ENCODE peak calls at places on chromosomes 2 and 18, in four cellular contexts. J is H9, E is IMR-90, P is H1. R is an unnamed sample.

GRCh38 chr2:235852528-235852920 is 315.7 kb downstream of the GBX2 start:
- DNase-seq in P (no peak), E (no peak), J (no peak), R (no peak)

GRCh38 chr2:112881217-112882000 is 29.6 kb upstream of the IL37 start:
- DNase-seq in J (no peak), E (peak; percentile 94), P (no peak), R (peak; percentile 89)

GRCh38 chr2:8215159-8215863 is 466.5 kb upstream of the ID2 start:
- DNase-seq in E (no peak), P (no peak), J (no peak), R (no peak)

GRCh38 chr2:213187833-213188532 is 36.6 kb upstream of the IKZF2 start:
- DNase-seq in P (peak; percentile 69), J (peak; percentile 87), E (peak; percentile 60), R (peak; percentile 54)

GRCh38 chr2:166127217-166128155 is at the start of gene SCN1A:
- DNase-seq in P (no peak), E (peak; percentile 56), J (no peak), R (peak; percentile 49)

GRCh38 chr2:146984014-146984413 is 860.8 kb upstream of the ACVR2A start:
- DNase-seq in E (no peak), P (no peak), J (no peak), R (no peak)

GRCh38 chr2:130755234-130756040 is at the start of gene AMER3:
- DNase-seq in P (peak; percentile 29), J (peak; percentile 81), E (no peak), R (no peak)

GRCh38 chr2:1856922-1857321 is 112.6 kb upstream of the PXDN start:
- DNase-seq in P (no peak), E (peak; percentile 28), J (no peak), R (no peak)

GRCh38 chr2:13193900-13194299 is 477.2 kb downstream of the TRIB2 start:
- DNase-seq in J (no peak), P (no peak), E (peak; percentile 16), R (peak; percentile 19)

GRCh38 chr2:155494744-155495143 is 796.2 kb downstream of the KCNJ3 start:
- DNase-seq in P (no peak), E (no peak), J (no peak), R (no peak)

GRCh38 chr2:222239945-222240675 is 58.7 kb downstream of the PAX3 start:
- DNase-seq in P (no peak), E (no peak), J (peak; percentile 43), R (no peak)

GRCh38 chr18:44701227-44701626 is 20.5 kb downstream of the SETBP1 start:
- DNase-seq in J (no peak), P (no peak), E (no peak), R (no peak)

GRCh38 chr2:73036779-73037165 is 34.7 kb downstream of the SFXN5 start:
- DNase-seq in E (no peak), P (no peak), J (no peak), R (no peak)

GRCh38 chr2:15307526-15307925 is 253.6 kb downstream of the NBAS start:
- DNase-seq in J (no peak), P (no peak), E (no peak), R (no peak)

GRCh38 chr2:62374301-62374960 is 131.6 kb downstream of the TMEM17 start:
- DNase-seq in P (no peak), J (no peak), E (no peak), R (no peak)
- H2BK5ac ChIP-seq in P (peak overlapping the region; percentile 19), J (no peak overlapping the region), E (no peak overlapping the region), R (no peak overlapping the region)

DNA sequence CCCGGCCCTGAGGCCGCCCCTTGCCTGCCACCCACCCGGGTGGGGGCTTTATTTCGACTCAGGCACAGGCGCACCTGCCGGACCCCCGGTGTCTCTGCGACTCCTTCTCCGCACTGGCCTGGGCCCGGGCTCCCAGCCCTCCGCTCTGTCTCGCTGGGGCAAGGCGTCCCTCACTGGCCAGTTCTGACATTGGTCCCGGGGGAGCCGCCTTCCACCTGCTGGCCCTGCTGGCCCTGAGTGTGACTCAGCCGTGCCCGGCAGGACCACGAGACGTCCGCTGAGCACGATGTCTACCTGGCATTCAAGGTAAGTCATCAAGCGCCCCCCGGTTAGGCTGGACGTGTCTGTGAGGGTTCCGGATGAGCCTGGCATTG is 131.5 kb upstream of the CTDP1 start:
- DNase-seq in P (no peak), E (no peak), J (peak; percentile 22), R (no peak)
- H2AK5ac ChIP-seq in P (no peak overlapping the region), E (no peak overlapping the region), J (no peak overlapping the region), R (no peak overlapping the region)

DNA sequence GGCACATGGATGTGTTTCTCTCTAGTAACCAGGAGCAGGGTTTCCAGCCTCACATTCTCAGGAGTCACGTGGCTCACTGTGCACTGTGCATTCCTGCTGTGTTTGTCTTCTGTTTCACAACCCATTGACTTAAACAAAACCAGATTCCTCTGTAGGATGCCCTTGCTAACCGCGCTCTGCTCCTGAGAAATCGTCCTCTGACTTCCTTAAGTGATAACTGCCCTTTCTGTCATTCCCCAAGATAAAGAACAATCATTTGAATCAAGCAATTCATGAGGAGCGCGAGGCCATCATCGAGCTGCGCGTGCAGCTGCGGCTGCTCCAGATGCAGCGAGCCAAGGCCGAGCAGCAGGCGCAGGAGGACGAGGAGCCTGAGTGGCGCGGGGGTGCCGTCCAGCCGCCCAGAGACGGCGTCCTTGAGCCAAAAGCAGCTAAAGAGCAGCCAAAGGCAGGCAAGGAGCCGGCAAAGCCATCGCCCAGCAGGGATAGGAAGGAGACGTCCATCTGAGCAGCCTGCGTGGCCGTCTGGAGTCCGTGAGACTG is 60.2 kb downstream of the RALBP1 start:
- DNase-seq in J (no peak), E (peak; percentile 96), P (no peak), R (peak; percentile 69)
- H2BK5ac ChIP-seq in J (no peak overlapping the region), E (peak overlapping the region; percentile 73), P (no peak overlapping the region), R (no peak overlapping the region)

GRCh38 chr2:238658054-238658407 is 189.9 kb upstream of the TWIST2 start:
- DNase-seq in E (no peak), P (no peak), J (no peak), R (no peak)
- H2AK5ac ChIP-seq in E (no peak overlapping the region), P (no peak overlapping the region), J (no peak overlapping the region), R (no peak overlapping the region)

GRCh38 chr2:20221939-20222768 is 2.8 kb downstream of the SDC1 start:
- DNase-seq in P (no peak), E (no peak), J (no peak), R (no peak)
- H2BK5ac ChIP-seq in P (peak overlapping the region; percentile 52), E (peak overlapping the region; percentile 90), J (no peak overlapping the region), R (peak overlapping the region; percentile 59)

DNA sequence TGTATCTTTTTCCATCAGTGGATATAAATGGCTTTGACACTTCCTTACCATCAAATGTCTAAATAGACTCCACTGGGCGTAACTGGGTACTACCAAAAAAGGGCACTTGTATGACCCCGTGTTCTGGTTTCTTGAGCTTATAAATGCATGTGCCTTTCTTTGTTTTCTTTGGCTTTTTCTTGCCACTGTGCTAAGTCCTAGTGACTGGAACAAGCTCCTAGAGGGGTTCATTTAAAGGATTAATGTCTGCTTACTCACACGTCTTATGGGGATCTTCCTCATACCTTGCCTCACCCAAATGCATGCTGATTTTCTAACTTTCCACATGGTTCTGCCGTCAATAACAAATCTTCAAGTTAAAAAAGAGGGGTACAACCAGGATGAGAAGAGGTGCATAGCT is 19.8 kb upstream of the ZNF532 start:
- DNase-seq in E (no peak), J (no peak), P (no peak), R (no peak)
- H2AK5ac ChIP-seq in E (no peak overlapping the region), J (no peak overlapping the region), P (peak overlapping the region; percentile 88), R (no peak overlapping the region)

R was measured in mesenchymal stem cell.